ENCODE peak calls at places on chromosomes 3 and 15, in seven cellular contexts. R is A549, N is SK-N-SH, L is IMR-90, J is HepG2, X is GM12878, D is H1. H is an unnamed sample.
A peak's percentile ranks its signal among the peaks of the same experiment; 100 is the strongest.

GRCh38 chr15:90813796-90814192 is 54.6 kb upstream of the FURIN start:
- DNase-seq in R (no peak), N (no peak), L (no peak), J (no peak), X (no peak), D (no peak), H (no peak)

GRCh38 chr3:54691230-54691900 is 236.5 kb downstream of the LRTM1 start:
- DNase-seq in R (no peak), N (no peak), L (peak; percentile 49), J (no peak), X (no peak), D (no peak), H (no peak)

GRCh38 chr15:84855032-84855645 is 29.3 kb upstream of the SLC28A1 start:
- DNase-seq in R (no peak), N (no peak), L (no peak), J (no peak), X (no peak), D (no peak), H (no peak)

GRCh38 chr15:33398555-33398954 is 87.8 kb downstream of the RYR3 start:
- DNase-seq in R (no peak), N (no peak), L (no peak), J (no peak), X (no peak), D (no peak), H (no peak)

GRCh38 chr3:124964432-124964831 is 29.9 kb upstream of the MUC13 start:
- DNase-seq in R (no peak), N (no peak), L (peak; percentile 80), J (peak; percentile 80), X (no peak), D (no peak), H (no peak)

GRCh38 chr3:129343643-129344360 is 65.1 kb downstream of the HMCES start:
- DNase-seq in R (peak; percentile 44), N (no peak), L (no peak), J (no peak), X (no peak), D (peak; percentile 85), H (peak; percentile 62)

GRCh38 chr3:47571391-47572165 is 7.1 kb downstream of the CSPG5 start:
- DNase-seq in R (no peak), N (no peak), L (no peak), J (no peak), X (no peak), D (no peak), H (no peak)

GRCh38 chr15:65400760-65401606 is 21.8 kb downstream of the IGDCC4 start:
- DNase-seq in R (peak; percentile 99), N (peak; percentile 91), L (peak; percentile 72), J (peak; percentile 74), X (no peak), D (peak; percentile 94), H (peak; percentile 87)

GRCh38 chr15:58306591-58307312 is 125.0 kb upstream of the LIPC start:
- DNase-seq in R (no peak), N (peak; percentile 75), L (no peak), J (peak; percentile 15), X (no peak), D (no peak), H (no peak)

GRCh38 chr15:81277851-81278250 is 46.1 kb downstream of the STARD5 start:
- DNase-seq in R (no peak), N (no peak), L (no peak), J (no peak), X (no peak), D (no peak), H (no peak)

GRCh38 chr15:81276967-81277366 is 47.0 kb downstream of the STARD5 start:
- DNase-seq in R (no peak), N (no peak), L (no peak), J (no peak), X (no peak), D (no peak), H (no peak)

GRCh38 chr15:81280086-81280485 is 43.9 kb downstream of the STARD5 start:
- DNase-seq in R (no peak), N (no peak), L (no peak), J (no peak), X (no peak), D (no peak), H (no peak)

GRCh38 chr15:81279621-81280051 is 44.3 kb downstream of the STARD5 start:
- DNase-seq in R (no peak), N (no peak), L (no peak), J (no peak), X (no peak), D (no peak), H (no peak)

GRCh38 chr15:81278306-81279029 is 45.5 kb downstream of the STARD5 start:
- DNase-seq in R (no peak), N (no peak), L (no peak), J (no peak), X (no peak), D (no peak), H (no peak)
- TF ChIP-seq RFX5 in R (no peak), N (no peak), L (no peak), J (no peak), X (no peak), D (no peak), H (no peak)

GRCh38 chr3:50651875-50652529 is 22.7 kb upstream of the DOCK3 start:
- DNase-seq in R (no peak), N (no peak), L (no peak), J (no peak), X (no peak), D (peak; percentile 56), H (no peak)
- TF ChIP-seq RFX5 in R (no peak), N (no peak), L (no peak), J (no peak), X (no peak), D (no peak), H (no peak)

GRCh38 chr3:189664311-189664710 is 33.1 kb downstream of the TP63 start:
- DNase-seq in R (peak; percentile 28), N (no peak), L (peak; percentile 96), J (no peak), X (no peak), D (no peak), H (no peak)
- TF ChIP-seq RFX5 in R (no peak), N (no peak), L (no peak), J (no peak), X (no peak), D (no peak), H (no peak)

GRCh38 chr15:64155802-64156651 is 4.5 kb downstream of the SNX22 start:
- DNase-seq in R (no peak), N (no peak), L (no peak), J (no peak), X (no peak), D (no peak), H (no peak)

GRCh38 chr15:64153480-64154367 is 2.2 kb downstream of the SNX22 start:
- DNase-seq in R (peak; percentile 98), N (peak; percentile 92), L (peak; percentile 79), J (peak; percentile 77), X (peak; percentile 86), D (peak; percentile 99), H (peak; percentile 78)

GRCh38 chr15:64156652-64157331 is 5.3 kb downstream of the SNX22 start:
- DNase-seq in R (no peak), N (no peak), L (no peak), J (no peak), X (no peak), D (no peak), H (no peak)

GRCh38 chr15:64158363-64159134 is 4.3 kb downstream of the PPIB start:
- DNase-seq in R (no peak), N (no peak), L (no peak), J (no peak), X (no peak), D (no peak), H (no peak)

DNA sequence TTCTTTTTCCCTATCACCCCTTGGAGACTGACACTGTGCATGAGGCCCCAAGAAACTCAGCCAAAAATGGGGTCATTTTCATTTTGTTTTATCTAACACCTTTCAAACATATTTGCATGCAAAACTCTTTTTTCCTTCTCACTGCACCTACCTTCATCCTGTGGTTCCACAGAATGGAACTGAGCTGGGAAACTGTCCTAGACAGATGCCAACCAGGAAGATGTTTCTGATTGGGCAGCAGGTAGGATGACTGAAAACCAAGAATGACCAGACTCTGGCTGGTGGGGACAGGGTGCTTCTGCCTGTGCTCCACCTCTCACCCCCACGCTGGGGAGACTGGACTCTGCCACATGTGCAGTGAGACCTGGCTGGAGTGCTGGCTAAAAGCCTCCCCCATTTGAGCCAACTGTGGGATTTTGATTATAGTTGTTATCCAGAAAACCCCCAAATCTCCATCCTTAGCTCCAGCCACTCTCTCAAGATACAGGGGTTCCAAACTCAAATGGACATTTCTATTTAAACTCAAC is 5.2 kb downstream of the PPIB start:
- DNase-seq in R (no peak), N (no peak), L (no peak), J (no peak), X (no peak), D (no peak), H (no peak)
- TF ChIP-seq RFX5 in R (no peak), N (no peak), L (no peak), J (no peak), X (no peak), D (no peak), H (no peak)

DNA sequence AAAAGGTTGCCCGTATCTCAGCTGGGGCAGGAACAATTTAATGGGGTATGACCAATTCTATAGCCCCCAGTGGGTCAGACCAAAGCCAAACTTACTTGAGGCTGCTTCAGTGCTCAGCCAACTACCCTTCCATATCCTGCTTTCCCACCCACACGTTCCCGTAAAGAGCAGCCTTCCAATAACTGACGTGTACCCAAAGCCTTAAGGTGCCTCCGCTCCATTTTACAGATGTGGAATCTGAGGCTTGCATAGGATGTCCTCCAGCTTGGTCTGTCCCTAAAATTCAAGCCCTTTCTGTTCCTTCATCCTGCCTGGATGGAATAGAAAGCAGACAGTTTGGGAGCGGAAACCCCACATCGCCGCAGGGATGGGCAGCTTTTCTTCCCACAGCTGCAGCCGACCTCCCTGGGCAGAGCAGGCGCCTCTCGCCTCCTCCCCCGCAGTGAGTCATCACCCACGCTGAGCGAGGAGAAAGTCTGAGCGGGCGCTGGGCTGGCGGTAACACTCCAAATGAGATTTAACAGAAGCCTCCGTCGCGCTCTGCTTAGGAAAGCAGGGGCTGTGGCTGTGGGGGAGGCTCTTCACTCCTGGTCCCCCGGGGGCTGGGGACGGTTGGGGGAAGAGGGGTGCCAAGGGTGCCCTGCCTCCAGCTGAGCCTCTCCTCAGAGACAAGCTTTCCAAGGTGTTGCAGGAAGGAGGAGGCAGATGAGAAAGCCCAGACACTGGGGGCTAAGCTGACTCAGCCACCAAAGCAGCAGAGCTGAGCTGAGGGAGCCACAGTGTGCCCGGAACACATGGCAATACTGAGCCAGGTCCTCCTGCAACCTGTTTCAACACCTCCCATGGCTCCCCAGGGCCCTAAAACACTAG is 57.8 kb upstream of the HRH1 start:
- DNase-seq in R (peak; percentile 88), N (peak; percentile 91), L (peak; percentile 91), J (no peak), X (no peak), D (peak; percentile 55), H (peak; percentile 68)
- TF ChIP-seq RFX5 in R (no peak), N (no peak), L (no peak), J (no peak), X (no peak), D (no peak), H (no peak)

GRCh38 chr3:146747051-146747450 is 141.9 kb upstream of the PLSCR5 start:
- DNase-seq in R (no peak), N (no peak), L (no peak), J (no peak), X (no peak), D (no peak), H (no peak)

GRCh38 chr3:146750196-146750595 is 145.1 kb upstream of the PLSCR5 start:
- DNase-seq in R (no peak), N (no peak), L (peak; percentile 0), J (no peak), X (no peak), D (no peak), H (no peak)

GRCh38 chr3:146746190-146746589 is 141.0 kb upstream of the PLSCR5 start:
- DNase-seq in R (no peak), N (no peak), L (peak; percentile 23), J (no peak), X (no peak), D (no peak), H (no peak)

GRCh38 chr3:146747928-146748327 is 142.8 kb upstream of the PLSCR5 start:
- DNase-seq in R (no peak), N (no peak), L (peak; percentile 33), J (no peak), X (no peak), D (no peak), H (no peak)
- TF ChIP-seq RFX5 in R (no peak), N (no peak), L (no peak), J (no peak), X (no peak), D (no peak), H (no peak)